ENCODE peak calls at places on chromosomes 7 and 10, in five cellular contexts. One of them, this sample, is unnamed.

GRCh38 chr7:126083014-126083413 is 1153.4 kb upstream of the POT1 start:
- DNase-seq in NCI-H1694: no peak
- DNase-seq in GM04504: no peak
- DNase-seq in small intestine: no peak
- DNase-seq in effector CD8-positive, alpha-beta T cell: no peak
- DNase-seq in this sample: no peak

GRCh38 chr10:110840225-110840922 is 31.4 kb upstream of the PDCD4 start:
- DNase-seq in NCI-H1694: no peak
- DNase-seq in GM04504: no peak
- DNase-seq in small intestine: peak
- DNase-seq in effector CD8-positive, alpha-beta T cell: no peak
- DNase-seq in this sample: no peak

GRCh38 chr10:19702215-19702614 is 114.0 kb upstream of the PLXDC2 start:
- DNase-seq in NCI-H1694: no peak
- DNase-seq in GM04504: no peak
- DNase-seq in small intestine: no peak
- DNase-seq in effector CD8-positive, alpha-beta T cell: no peak
- DNase-seq in this sample: no peak

GRCh38 chr10:82742478-82742877 is 867.5 kb downstream of the NRG3 start:
- DNase-seq in NCI-H1694: no peak
- DNase-seq in GM04504: peak
- DNase-seq in small intestine: peak
- DNase-seq in effector CD8-positive, alpha-beta T cell: no peak
- DNase-seq in this sample: no peak

GRCh38 chr10:35834916-35835499 is 192.9 kb upstream of the FZD8 start:
- DNase-seq in NCI-H1694: no peak
- DNase-seq in GM04504: no peak
- DNase-seq in small intestine: no peak
- DNase-seq in effector CD8-positive, alpha-beta T cell: no peak
- DNase-seq in this sample: no peak

GRCh38 chr7:79293655-79294142 is 159.8 kb downstream of the MAGI2 start:
- DNase-seq in NCI-H1694: no peak
- DNase-seq in GM04504: no peak
- DNase-seq in small intestine: no peak
- DNase-seq in effector CD8-positive, alpha-beta T cell: no peak
- DNase-seq in this sample: no peak

GRCh38 chr10:33252794-33253203 is 81.7 kb downstream of the NRP1 start:
- DNase-seq in NCI-H1694: no peak
- DNase-seq in GM04504: peak
- DNase-seq in small intestine: no peak
- DNase-seq in effector CD8-positive, alpha-beta T cell: no peak
- DNase-seq in this sample: no peak

GRCh38 chr10:22158426-22158825 is 59.4 kb downstream of the EBLN1 start:
- DNase-seq in NCI-H1694: no peak
- DNase-seq in GM04504: no peak
- DNase-seq in small intestine: no peak
- DNase-seq in effector CD8-positive, alpha-beta T cell: no peak
- DNase-seq in this sample: no peak

This sample was measured in stimulated activated naive CD4-positive, alpha-beta T cell.